ENCODE peak calls at places on chromosomes 2 and 18, in seven cellular contexts. One of them, this sample, is unnamed.

GRCh38 chr2:159960413-159960812 is 102.0 kb downstream of the PLA2R1 start:
- DNase-seq in stomach: no peak
- DNase-seq in fibroblast of lung: peak
- DNase-seq in esophagus muscularis mucosa: no peak
- DNase-seq in DND-41: no peak
- DNase-seq in upper lobe of right lung: no peak
- DNase-seq in coronary artery: no peak
- DNase-seq in this sample: peak

GRCh38 chr2:80719607-80720006 is 415.1 kb upstream of the LRRTM1 start:
- DNase-seq in stomach: no peak
- DNase-seq in fibroblast of lung: no peak
- DNase-seq in esophagus muscularis mucosa: no peak
- DNase-seq in DND-41: no peak
- DNase-seq in upper lobe of right lung: no peak
- DNase-seq in coronary artery: no peak
- DNase-seq in this sample: no peak

GRCh38 chr2:214960677-214961076 is 151.2 kb upstream of the BARD1 start:
- DNase-seq in stomach: no peak
- DNase-seq in fibroblast of lung: no peak
- DNase-seq in esophagus muscularis mucosa: no peak
- DNase-seq in DND-41: no peak
- DNase-seq in upper lobe of right lung: no peak
- DNase-seq in coronary artery: no peak
- DNase-seq in this sample: no peak

GRCh38 chr2:105607920-105608504 is 136.7 kb upstream of the NCK2 start:
- DNase-seq in stomach: peak
- DNase-seq in fibroblast of lung: no peak
- DNase-seq in esophagus muscularis mucosa: no peak
- DNase-seq in DND-41: peak
- DNase-seq in upper lobe of right lung: no peak
- DNase-seq in coronary artery: no peak
- DNase-seq in this sample: no peak

GRCh38 chr2:96109931-96110511 is 6.3 kb downstream of the ADRA2B start:
- DNase-seq in stomach: no peak
- DNase-seq in fibroblast of lung: no peak
- DNase-seq in esophagus muscularis mucosa: no peak
- DNase-seq in DND-41: no peak
- DNase-seq in upper lobe of right lung: peak
- DNase-seq in coronary artery: no peak
- DNase-seq in this sample: no peak

GRCh38 chr18:77205769-77206168 is 43.9 kb upstream of the GALR1 start:
- DNase-seq in stomach: no peak
- DNase-seq in fibroblast of lung: no peak
- DNase-seq in esophagus muscularis mucosa: no peak
- DNase-seq in DND-41: no peak
- DNase-seq in upper lobe of right lung: no peak
- DNase-seq in coronary artery: no peak
- DNase-seq in this sample: no peak

GRCh38 chr2:232013701-232014353 is 52.3 kb downstream of the DIS3L2 start:
- DNase-seq in stomach: no peak
- DNase-seq in fibroblast of lung: peak
- DNase-seq in esophagus muscularis mucosa: no peak
- DNase-seq in DND-41: no peak
- DNase-seq in upper lobe of right lung: no peak
- DNase-seq in coronary artery: no peak
- DNase-seq in this sample: peak

GRCh38 chr2:176680916-176681315 is 411.7 kb downstream of the MTX2 start:
- DNase-seq in stomach: no peak
- DNase-seq in fibroblast of lung: no peak
- DNase-seq in esophagus muscularis mucosa: no peak
- DNase-seq in DND-41: no peak
- DNase-seq in upper lobe of right lung: no peak
- DNase-seq in coronary artery: no peak
- DNase-seq in this sample: no peak

GRCh38 chr18:68056936-68057335 is 540.4 kb upstream of the DSEL start:
- DNase-seq in stomach: no peak
- DNase-seq in fibroblast of lung: peak
- DNase-seq in esophagus muscularis mucosa: no peak
- DNase-seq in DND-41: no peak
- DNase-seq in upper lobe of right lung: no peak
- DNase-seq in coronary artery: no peak
- DNase-seq in this sample: no peak

GRCh38 chr2:69205076-69205475 is 182.0 kb downstream of the GFPT1 start:
- DNase-seq in stomach: no peak
- DNase-seq in fibroblast of lung: no peak
- DNase-seq in esophagus muscularis mucosa: no peak
- DNase-seq in DND-41: no peak
- DNase-seq in upper lobe of right lung: no peak
- DNase-seq in coronary artery: no peak
- DNase-seq in this sample: no peak

GRCh38 chr18:13301691-13302469 is 83.3 kb downstream of the LDLRAD4 start:
- DNase-seq in stomach: no peak
- DNase-seq in fibroblast of lung: no peak
- DNase-seq in esophagus muscularis mucosa: no peak
- DNase-seq in DND-41: no peak
- DNase-seq in upper lobe of right lung: no peak
- DNase-seq in coronary artery: no peak
- DNase-seq in this sample: no peak

GRCh38 chr18:58287626-58288289 is 243.7 kb downstream of the NEDD4L start:
- DNase-seq in stomach: peak
- DNase-seq in fibroblast of lung: peak
- DNase-seq in esophagus muscularis mucosa: no peak
- DNase-seq in DND-41: no peak
- DNase-seq in upper lobe of right lung: no peak
- DNase-seq in coronary artery: no peak
- DNase-seq in this sample: no peak

GRCh38 chr2:81436256-81436655 is 1131.7 kb upstream of the LRRTM1 start:
- DNase-seq in stomach: no peak
- DNase-seq in fibroblast of lung: no peak
- DNase-seq in esophagus muscularis mucosa: no peak
- DNase-seq in DND-41: no peak
- DNase-seq in upper lobe of right lung: no peak
- DNase-seq in coronary artery: no peak
- DNase-seq in this sample: peak

GRCh38 chr2:173990970-173991819 is 26.0 kb upstream of the SP3 start:
- DNase-seq in stomach: peak
- DNase-seq in fibroblast of lung: peak
- DNase-seq in esophagus muscularis mucosa: peak
- DNase-seq in DND-41: no peak
- DNase-seq in upper lobe of right lung: no peak
- DNase-seq in coronary artery: peak
- DNase-seq in this sample: peak

GRCh38 chr18:79515944-79516351 is 120.2 kb downstream of the NFATC1 start:
- DNase-seq in stomach: no peak
- DNase-seq in fibroblast of lung: no peak
- DNase-seq in esophagus muscularis mucosa: no peak
- DNase-seq in DND-41: no peak
- DNase-seq in upper lobe of right lung: peak
- DNase-seq in coronary artery: peak
- DNase-seq in this sample: no peak

GRCh38 chr18:68721681-68722583 is 7.0 kb upstream of the TMX3 start:
- DNase-seq in stomach: no peak
- DNase-seq in fibroblast of lung: no peak
- DNase-seq in esophagus muscularis mucosa: no peak
- DNase-seq in DND-41: peak
- DNase-seq in upper lobe of right lung: no peak
- DNase-seq in coronary artery: no peak
- DNase-seq in this sample: no peak

GRCh38 chr2:109126501-109126860 is 2.5 kb upstream of the SH3RF3 start:
- DNase-seq in stomach: no peak
- DNase-seq in fibroblast of lung: peak
- DNase-seq in esophagus muscularis mucosa: no peak
- DNase-seq in DND-41: peak
- DNase-seq in upper lobe of right lung: no peak
- DNase-seq in coronary artery: no peak
- DNase-seq in this sample: peak

GRCh38 chr2:109128466-109129355 is at the start of gene SH3RF3:
- DNase-seq in stomach: peak
- DNase-seq in fibroblast of lung: peak
- DNase-seq in esophagus muscularis mucosa: no peak
- DNase-seq in DND-41: peak
- DNase-seq in upper lobe of right lung: peak
- DNase-seq in coronary artery: peak
- DNase-seq in this sample: no peak

GRCh38 chr2:109125595-109126500 is 3.2 kb upstream of the SH3RF3 start:
- DNase-seq in stomach: no peak
- DNase-seq in fibroblast of lung: peak
- DNase-seq in esophagus muscularis mucosa: no peak
- DNase-seq in DND-41: no peak
- DNase-seq in upper lobe of right lung: no peak
- DNase-seq in coronary artery: no peak
- DNase-seq in this sample: peak

GRCh38 chr2:109128048-109128465 is 948 bp upstream of the SH3RF3 start:
- DNase-seq in stomach: peak
- DNase-seq in fibroblast of lung: peak
- DNase-seq in esophagus muscularis mucosa: peak
- DNase-seq in DND-41: peak
- DNase-seq in upper lobe of right lung: peak
- DNase-seq in coronary artery: peak
- DNase-seq in this sample: no peak

GRCh38 chr2:109127556-109127955 is 1.4 kb upstream of the SH3RF3 start:
- DNase-seq in stomach: no peak
- DNase-seq in fibroblast of lung: no peak
- DNase-seq in esophagus muscularis mucosa: no peak
- DNase-seq in DND-41: no peak
- DNase-seq in upper lobe of right lung: no peak
- DNase-seq in coronary artery: no peak
- DNase-seq in this sample: no peak
- H3K4me3 ChIP-seq in stomach: peak
- H3K4me3 ChIP-seq in fibroblast of lung: peak
- H3K4me3 ChIP-seq in esophagus muscularis mucosa: peak
- H3K4me3 ChIP-seq in DND-41: no peak
- H3K4me3 ChIP-seq in upper lobe of right lung: no peak
- H3K4me3 ChIP-seq in coronary artery: peak
- H3K4me3 ChIP-seq in this sample: no peak

GRCh38 chr2:103986001-103986400 is 867.9 kb upstream of the POU3F3 start:
- DNase-seq in stomach: no peak
- DNase-seq in fibroblast of lung: no peak
- DNase-seq in esophagus muscularis mucosa: no peak
- DNase-seq in DND-41: no peak
- DNase-seq in upper lobe of right lung: no peak
- DNase-seq in coronary artery: no peak
- DNase-seq in this sample: no peak

GRCh38 chr2:103991591-103991990 is 862.3 kb upstream of the POU3F3 start:
- DNase-seq in stomach: no peak
- DNase-seq in fibroblast of lung: no peak
- DNase-seq in esophagus muscularis mucosa: no peak
- DNase-seq in DND-41: no peak
- DNase-seq in upper lobe of right lung: no peak
- DNase-seq in coronary artery: no peak
- DNase-seq in this sample: no peak
- TF ChIP-seq CTCF in stomach: no peak
- TF ChIP-seq CTCF in fibroblast of lung: no peak
- TF ChIP-seq CTCF in esophagus muscularis mucosa: no peak
- TF ChIP-seq CTCF in DND-41: peak
- TF ChIP-seq CTCF in upper lobe of right lung: no peak
- TF ChIP-seq CTCF in coronary artery: no peak
- TF ChIP-seq CTCF in this sample: peak

DNA sequence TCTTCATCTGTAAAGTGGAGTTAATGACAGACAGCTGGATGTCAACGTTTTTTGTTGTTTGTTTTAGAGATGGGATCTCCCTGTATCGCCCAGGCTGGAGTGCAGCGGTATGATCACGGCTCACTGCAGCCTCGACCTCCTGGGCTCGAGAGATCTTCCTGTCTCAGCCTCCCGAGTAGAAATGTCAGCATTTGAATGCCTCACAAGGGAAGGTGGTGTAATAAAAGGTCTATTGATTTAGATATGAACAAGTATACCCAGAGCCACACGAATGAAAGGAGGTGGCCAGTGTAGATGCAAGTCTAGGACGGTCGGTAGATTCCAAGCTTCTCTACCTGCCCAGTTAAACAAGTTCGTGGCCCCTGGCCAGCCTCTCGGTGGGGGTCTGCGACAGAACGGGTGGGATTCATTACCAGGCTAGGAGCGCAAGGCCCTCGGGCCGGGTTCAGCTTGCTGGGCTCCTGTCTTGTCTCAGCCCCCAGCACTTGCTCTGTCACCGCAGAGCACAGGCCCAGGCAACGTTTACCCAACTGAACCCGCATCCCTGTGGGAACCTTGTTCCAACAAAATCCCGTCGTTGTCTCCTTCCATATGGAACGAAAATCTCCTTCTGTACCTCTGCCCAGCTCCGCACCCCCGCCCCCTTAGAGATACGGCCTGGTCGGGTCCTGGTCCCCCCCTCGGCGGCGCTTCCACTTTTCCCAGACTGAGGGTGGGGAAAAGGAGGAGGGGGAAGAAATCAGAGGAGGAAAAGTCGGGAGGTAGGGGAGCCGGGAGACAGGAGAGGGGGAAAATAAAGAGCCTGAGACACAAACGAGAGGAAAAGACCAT is 2.0 kb upstream of the EMX1 start:
- DNase-seq in stomach: peak
- DNase-seq in fibroblast of lung: no peak
- DNase-seq in esophagus muscularis mucosa: no peak
- DNase-seq in DND-41: no peak
- DNase-seq in upper lobe of right lung: no peak
- DNase-seq in coronary artery: peak
- DNase-seq in this sample: no peak
- H3K4me3 ChIP-seq in stomach: peak
- H3K4me3 ChIP-seq in fibroblast of lung: no peak
- H3K4me3 ChIP-seq in esophagus muscularis mucosa: peak
- H3K4me3 ChIP-seq in DND-41: no peak
- H3K4me3 ChIP-seq in upper lobe of right lung: peak
- H3K4me3 ChIP-seq in coronary artery: peak
- H3K4me3 ChIP-seq in this sample: peak

DNA sequence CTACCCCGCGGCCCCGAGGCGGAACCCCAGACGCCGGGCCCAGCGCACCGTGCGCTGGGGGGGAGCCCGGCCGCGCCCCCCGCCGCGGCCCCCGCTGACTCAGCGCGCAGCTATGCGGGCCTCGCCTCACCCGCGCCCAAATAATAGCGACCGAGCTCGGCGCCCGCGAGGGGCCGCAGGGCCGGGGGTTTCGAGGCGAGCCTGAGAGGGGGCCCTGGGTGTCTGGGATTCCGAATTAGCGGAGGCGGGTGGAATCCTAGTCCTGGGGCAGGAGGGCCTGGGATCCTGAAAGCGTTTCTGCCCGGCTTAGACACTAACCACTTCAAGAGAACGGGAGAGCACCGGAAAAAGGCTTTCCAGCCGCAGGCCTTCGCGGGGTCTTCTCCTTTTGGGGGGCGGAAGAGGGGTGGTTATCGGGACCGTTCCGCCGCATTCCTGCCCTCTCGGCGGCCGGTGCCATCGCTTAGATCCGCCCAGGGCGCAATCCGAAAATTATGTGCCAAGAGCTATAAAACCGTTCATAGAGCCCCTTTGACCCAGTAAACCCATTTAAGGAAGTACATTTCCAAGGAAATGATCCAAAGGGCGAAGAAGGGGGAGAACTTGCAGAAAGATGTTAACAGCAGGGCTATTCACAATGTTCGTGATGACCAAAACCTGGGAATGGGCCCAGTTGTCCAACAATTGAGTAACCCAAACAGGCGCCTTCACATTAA is 678 bp upstream of the ROCK2 start:
- DNase-seq in stomach: peak
- DNase-seq in fibroblast of lung: peak
- DNase-seq in esophagus muscularis mucosa: no peak
- DNase-seq in DND-41: no peak
- DNase-seq in upper lobe of right lung: peak
- DNase-seq in coronary artery: peak
- DNase-seq in this sample: no peak
- TF ChIP-seq CTCF in stomach: no peak
- TF ChIP-seq CTCF in fibroblast of lung: no peak
- TF ChIP-seq CTCF in esophagus muscularis mucosa: no peak
- TF ChIP-seq CTCF in DND-41: no peak
- TF ChIP-seq CTCF in upper lobe of right lung: no peak
- TF ChIP-seq CTCF in coronary artery: no peak
- TF ChIP-seq CTCF in this sample: no peak